ENCODE peak calls at places on chromosome 13, in eight cellular contexts. One of them, this sample, is unnamed.

GRCh38 chr13:86567119-86567518 is 767.9 kb upstream of the SLITRK6 start:
- DNase-seq in epithelial cell of esophagus: no peak
- DNase-seq in PC-3: peak; percentile 10
- DNase-seq in GM04503: no peak
- DNase-seq in NCI-H748 treated with DMSO at 0.1 percent for 48 hours: no peak
- DNase-seq in neural crest cell: no peak
- DNase-seq in EL: no peak
- DNase-seq in tibial nerve: no peak
- DNase-seq in this sample: no peak

GRCh38 chr13:108987488-108987887 is 358.1 kb downstream of the MYO16 start:
- DNase-seq in EL: no peak
- DNase-seq in GM04503: peak; percentile 15
- DNase-seq in PC-3: no peak
- DNase-seq in NCI-H748 treated with DMSO at 0.1 percent for 48 hours: no peak
- DNase-seq in epithelial cell of esophagus: peak; percentile 73
- DNase-seq in neural crest cell: no peak
- DNase-seq in tibial nerve: no peak
- DNase-seq in this sample: no peak

GRCh38 chr13:44921478-44921877 is 67.8 kb downstream of the NUFIP1 start:
- DNase-seq in epithelial cell of esophagus: no peak
- DNase-seq in neural crest cell: no peak
- DNase-seq in GM04503: no peak
- DNase-seq in NCI-H748 treated with DMSO at 0.1 percent for 48 hours: no peak
- DNase-seq in tibial nerve: no peak
- DNase-seq in EL: no peak
- DNase-seq in PC-3: no peak
- DNase-seq in this sample: no peak

GRCh38 chr13:50893211-50893852 is 16.3 kb upstream of the RNASEH2B start:
- DNase-seq in PC-3: no peak
- DNase-seq in EL: peak; percentile 10
- DNase-seq in epithelial cell of esophagus: no peak
- DNase-seq in neural crest cell: no peak
- DNase-seq in GM04503: peak; percentile 19
- DNase-seq in tibial nerve: no peak
- DNase-seq in NCI-H748 treated with DMSO at 0.1 percent for 48 hours: no peak
- DNase-seq in this sample: no peak

GRCh38 chr13:108044929-108045328 is 170.4 kb downstream of the LIG4 start:
- DNase-seq in PC-3: no peak
- DNase-seq in NCI-H748 treated with DMSO at 0.1 percent for 48 hours: no peak
- DNase-seq in tibial nerve: no peak
- DNase-seq in EL: no peak
- DNase-seq in neural crest cell: no peak
- DNase-seq in GM04503: no peak
- DNase-seq in epithelial cell of esophagus: no peak
- DNase-seq in this sample: no peak

GRCh38 chr13:51822106-51822840 is 18.3 kb upstream of the DHRS12 start:
- DNase-seq in GM04503: no peak
- DNase-seq in tibial nerve: no peak
- DNase-seq in PC-3: no peak
- DNase-seq in neural crest cell: no peak
- DNase-seq in EL: no peak
- DNase-seq in epithelial cell of esophagus: no peak
- DNase-seq in NCI-H748 treated with DMSO at 0.1 percent for 48 hours: no peak
- DNase-seq in this sample: no peak

GRCh38 chr13:75222031-75222430 is 259.9 kb downstream of the TBC1D4 start:
- DNase-seq in tibial nerve: peak; percentile 16
- DNase-seq in PC-3: no peak
- DNase-seq in GM04503: no peak
- DNase-seq in EL: no peak
- DNase-seq in neural crest cell: no peak
- DNase-seq in NCI-H748 treated with DMSO at 0.1 percent for 48 hours: no peak
- DNase-seq in epithelial cell of esophagus: peak; percentile 26
- DNase-seq in this sample: no peak

GRCh38 chr13:23087884-23088283 is 92.9 kb upstream of the SGCG start:
- DNase-seq in neural crest cell: peak; percentile 9
- DNase-seq in PC-3: peak; percentile 31
- DNase-seq in NCI-H748 treated with DMSO at 0.1 percent for 48 hours: peak; percentile 64
- DNase-seq in tibial nerve: peak; percentile 7
- DNase-seq in GM04503: no peak
- DNase-seq in epithelial cell of esophagus: peak; percentile 53
- DNase-seq in EL: peak; percentile 36
- DNase-seq in this sample: peak; percentile 20

GRCh38 chr13:39186205-39186880 is 148.1 kb downstream of the NHLRC3 start:
- DNase-seq in GM04503: no peak
- DNase-seq in EL: no peak
- DNase-seq in PC-3: no peak
- DNase-seq in NCI-H748 treated with DMSO at 0.1 percent for 48 hours: no peak
- DNase-seq in neural crest cell: no peak
- DNase-seq in epithelial cell of esophagus: no peak
- DNase-seq in tibial nerve: peak; percentile 47
- DNase-seq in this sample: no peak

GRCh38 chr13:109331898-109332297 is 454.5 kb downstream of the IRS2 start:
- DNase-seq in epithelial cell of esophagus: no peak
- DNase-seq in neural crest cell: no peak
- DNase-seq in PC-3: peak; percentile 42
- DNase-seq in tibial nerve: no peak
- DNase-seq in NCI-H748 treated with DMSO at 0.1 percent for 48 hours: peak; percentile 96
- DNase-seq in GM04503: peak; percentile 22
- DNase-seq in EL: peak; percentile 34
- DNase-seq in this sample: no peak

GRCh38 chr13:33806470-33807248 is 11.3 kb upstream of the RFC3 start:
- DNase-seq in epithelial cell of esophagus: no peak
- DNase-seq in GM04503: no peak
- DNase-seq in neural crest cell: no peak
- DNase-seq in NCI-H748 treated with DMSO at 0.1 percent for 48 hours: no peak
- DNase-seq in tibial nerve: no peak
- DNase-seq in PC-3: no peak
- DNase-seq in EL: no peak
- DNase-seq in this sample: no peak

GRCh38 chr13:95301947-95302386 is 716 bp upstream of the ABCC4 start:
- DNase-seq in EL: no peak
- DNase-seq in PC-3: no peak
- DNase-seq in NCI-H748 treated with DMSO at 0.1 percent for 48 hours: no peak
- DNase-seq in epithelial cell of esophagus: no peak
- DNase-seq in GM04503: no peak
- DNase-seq in tibial nerve: peak; percentile 13
- DNase-seq in neural crest cell: no peak
- DNase-seq in this sample: no peak

GRCh38 chr13:97567510-97568243 is 133.7 kb downstream of the RAP2A start:
- DNase-seq in epithelial cell of esophagus: peak; percentile 92
- DNase-seq in PC-3: peak; percentile 72
- DNase-seq in GM04503: peak; percentile 17
- DNase-seq in tibial nerve: peak; percentile 10
- DNase-seq in EL: peak; percentile 25
- DNase-seq in neural crest cell: no peak
- DNase-seq in NCI-H748 treated with DMSO at 0.1 percent for 48 hours: no peak
- DNase-seq in this sample: peak; percentile 59

GRCh38 chr13:76164290-76164689 is 528.2 kb downstream of the LMO7 start:
- DNase-seq in GM04503: no peak
- DNase-seq in PC-3: no peak
- DNase-seq in neural crest cell: no peak
- DNase-seq in epithelial cell of esophagus: peak; percentile 46
- DNase-seq in tibial nerve: no peak
- DNase-seq in NCI-H748 treated with DMSO at 0.1 percent for 48 hours: no peak
- DNase-seq in EL: peak; percentile 2
- DNase-seq in this sample: no peak

GRCh38 chr13:43528992-43529391 is 257.8 kb downstream of the ENOX1 start:
- DNase-seq in epithelial cell of esophagus: no peak
- DNase-seq in NCI-H748 treated with DMSO at 0.1 percent for 48 hours: no peak
- DNase-seq in EL: no peak
- DNase-seq in GM04503: no peak
- DNase-seq in tibial nerve: no peak
- DNase-seq in PC-3: no peak
- DNase-seq in neural crest cell: no peak
- DNase-seq in this sample: no peak

GRCh38 chr13:112012004-112012704 is 54.8 kb upstream of the SOX1 start:
- DNase-seq in neural crest cell: no peak
- DNase-seq in GM04503: no peak
- DNase-seq in EL: no peak
- DNase-seq in epithelial cell of esophagus: no peak
- DNase-seq in NCI-H748 treated with DMSO at 0.1 percent for 48 hours: no peak
- DNase-seq in tibial nerve: no peak
- DNase-seq in PC-3: no peak
- DNase-seq in this sample: no peak

GRCh38 chr13:114073881-114074551 is 58.4 kb downstream of the RASA3 start:
- DNase-seq in PC-3: no peak
- DNase-seq in neural crest cell: no peak
- DNase-seq in GM04503: no peak
- DNase-seq in epithelial cell of esophagus: no peak
- DNase-seq in EL: no peak
- DNase-seq in NCI-H748 treated with DMSO at 0.1 percent for 48 hours: no peak
- DNase-seq in tibial nerve: no peak
- DNase-seq in this sample: no peak

GRCh38 chr13:80873589-80873988 is 532.7 kb upstream of the SPRY2 start:
- DNase-seq in PC-3: peak; percentile 7
- DNase-seq in neural crest cell: no peak
- DNase-seq in epithelial cell of esophagus: peak; percentile 50
- DNase-seq in tibial nerve: no peak
- DNase-seq in NCI-H748 treated with DMSO at 0.1 percent for 48 hours: no peak
- DNase-seq in GM04503: no peak
- DNase-seq in EL: no peak
- DNase-seq in this sample: no peak

GRCh38 chr13:23547000-23547590 is 23.1 kb upstream of the TNFRSF19 start:
- DNase-seq in NCI-H748 treated with DMSO at 0.1 percent for 48 hours: no peak
- DNase-seq in neural crest cell: no peak
- DNase-seq in PC-3: no peak
- DNase-seq in tibial nerve: no peak
- DNase-seq in GM04503: peak; percentile 23
- DNase-seq in EL: peak; percentile 32
- DNase-seq in epithelial cell of esophagus: no peak
- DNase-seq in this sample: no peak

This sample was measured in RWPE1.